ENCODE peak calls at places on chromosomes 16 and 17, in five cellular contexts. One of them, this sample, is unnamed.

GRCh38 chr16:47574091-47575054 is 113.2 kb downstream of the PHKB start:
- DNase-seq in HEK293T: no peak
- DNase-seq in HepG2: no peak
- DNase-seq in H1: no peak
- DNase-seq in GM12878: peak
- DNase-seq in this sample: peak

GRCh38 chr16:27103954-27104353 is 37.2 kb downstream of the C16orf82 start:
- DNase-seq in HEK293T: no peak
- DNase-seq in HepG2: no peak
- DNase-seq in H1: no peak
- DNase-seq in GM12878: no peak
- DNase-seq in this sample: no peak

GRCh38 chr16:57092786-57093301 is 461 bp downstream of the CPNE2 start:
- DNase-seq in HEK293T: peak
- DNase-seq in HepG2: no peak
- DNase-seq in H1: peak
- DNase-seq in GM12878: no peak
- DNase-seq in this sample: no peak

GRCh38 chr16:31108035-31108793 is at the start of gene BCKDK:
- DNase-seq in HEK293T: peak
- DNase-seq in HepG2: peak
- DNase-seq in H1: peak
- DNase-seq in GM12878: peak
- DNase-seq in this sample: peak

GRCh38 chr16:74747716-74748041 is 26.9 kb downstream of the FA2H start:
- DNase-seq in HEK293T: no peak
- DNase-seq in HepG2: no peak
- DNase-seq in H1: no peak
- DNase-seq in GM12878: no peak
- DNase-seq in this sample: no peak

GRCh38 chr16:89038221-89038721 is 55.4 kb upstream of the ACSF3 start:
- DNase-seq in HEK293T: no peak
- DNase-seq in HepG2: no peak
- DNase-seq in H1: no peak
- DNase-seq in GM12878: no peak
- DNase-seq in this sample: no peak

GRCh38 chr17:78667091-78667490 is 89.9 kb upstream of the DNAH17 start:
- DNase-seq in HEK293T: no peak
- DNase-seq in HepG2: no peak
- DNase-seq in H1: no peak
- DNase-seq in GM12878: no peak
- DNase-seq in this sample: no peak

GRCh38 chr17:58364270-58364942 is 12.4 kb upstream of the SUPT4H1 start:
- DNase-seq in HEK293T: no peak
- DNase-seq in HepG2: peak
- DNase-seq in H1: no peak
- DNase-seq in GM12878: no peak
- DNase-seq in this sample: no peak

DNA sequence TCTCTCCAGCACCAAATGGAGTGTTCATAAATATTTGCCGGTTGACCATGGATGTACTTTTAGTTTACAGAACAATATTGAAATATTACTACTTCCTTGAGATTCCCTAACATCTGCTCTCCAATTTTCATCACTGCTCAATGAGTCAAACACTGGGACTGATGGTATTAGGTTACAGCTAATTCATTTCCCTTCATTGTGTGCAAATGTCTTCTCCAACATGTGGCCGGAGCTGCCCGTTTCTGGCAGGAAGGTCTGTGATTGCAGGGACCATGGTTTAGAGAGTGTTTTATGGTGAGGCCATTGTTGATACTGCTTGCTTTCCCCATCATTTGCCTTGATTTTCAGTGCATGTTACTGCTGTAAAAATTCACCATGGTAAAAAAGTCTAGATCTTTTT is 209.3 kb downstream of the HS3ST3B1 start:
- DNase-seq in HEK293T: no peak
- DNase-seq in HepG2: no peak
- DNase-seq in H1: no peak
- DNase-seq in GM12878: no peak
- DNase-seq in this sample: no peak
- TF ChIP-seq SUZ12 in HEK293T: no peak
- TF ChIP-seq SUZ12 in HepG2: no peak
- TF ChIP-seq SUZ12 in H1: no peak
- TF ChIP-seq SUZ12 in GM12878: no peak
- TF ChIP-seq SUZ12 in this sample: no peak

GRCh38 chr17:50113624-50114320 is 16.2 kb downstream of the SAMD14 start:
- DNase-seq in HEK293T: no peak
- DNase-seq in HepG2: no peak
- DNase-seq in H1: no peak
- DNase-seq in GM12878: no peak
- DNase-seq in this sample: no peak

GRCh38 chr17:50112694-50113093 is 17.3 kb downstream of the SAMD14 start:
- DNase-seq in HEK293T: no peak
- DNase-seq in HepG2: no peak
- DNase-seq in H1: no peak
- DNase-seq in GM12878: no peak
- DNase-seq in this sample: no peak

GRCh38 chr17:50114401-50114800 is 15.6 kb downstream of the SAMD14 start:
- DNase-seq in HEK293T: no peak
- DNase-seq in HepG2: no peak
- DNase-seq in H1: no peak
- DNase-seq in GM12878: no peak
- DNase-seq in this sample: no peak

GRCh38 chr17:50115744-50116143 is 14.2 kb downstream of the SAMD14 start:
- DNase-seq in HEK293T: no peak
- DNase-seq in HepG2: no peak
- DNase-seq in H1: no peak
- DNase-seq in GM12878: no peak
- DNase-seq in this sample: no peak

DNA sequence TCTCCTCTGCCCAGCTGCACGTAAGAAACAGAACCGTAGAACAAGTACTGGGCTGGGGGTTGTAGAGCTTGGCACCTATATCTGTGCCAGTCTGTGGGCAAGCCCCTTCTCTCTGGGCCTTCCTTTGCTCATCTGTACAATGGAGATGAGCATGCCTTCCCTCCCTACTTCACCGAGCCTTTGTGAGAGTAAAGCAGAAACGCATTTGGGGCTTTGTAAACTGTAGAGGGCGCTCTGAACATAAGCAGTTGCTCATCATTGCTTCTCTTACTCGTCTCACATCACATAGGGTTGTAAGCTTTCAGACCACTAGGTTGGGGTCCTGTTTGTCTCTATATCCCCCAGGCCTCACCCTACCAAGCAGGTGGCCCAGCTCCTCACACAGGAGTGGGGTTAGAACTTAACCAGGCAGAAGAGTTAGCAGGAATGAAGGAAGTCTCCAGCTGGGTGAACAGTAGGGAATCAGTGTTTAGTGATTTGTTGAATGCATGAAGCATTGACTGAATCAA is 15.1 kb downstream of the SAMD14 start:
- DNase-seq in HEK293T: peak
- DNase-seq in HepG2: peak
- DNase-seq in H1: peak
- DNase-seq in GM12878: no peak
- DNase-seq in this sample: no peak
- TF ChIP-seq SUZ12 in HEK293T: no peak
- TF ChIP-seq SUZ12 in HepG2: no peak
- TF ChIP-seq SUZ12 in H1: no peak
- TF ChIP-seq SUZ12 in GM12878: no peak
- TF ChIP-seq SUZ12 in this sample: no peak

GRCh38 chr16:49346459-49346858 is 27.1 kb upstream of the C16orf78 start:
- DNase-seq in HEK293T: no peak
- DNase-seq in HepG2: no peak
- DNase-seq in H1: no peak
- DNase-seq in GM12878: no peak
- DNase-seq in this sample: no peak

GRCh38 chr16:49347476-49347875 is 26.1 kb upstream of the C16orf78 start:
- DNase-seq in HEK293T: no peak
- DNase-seq in HepG2: no peak
- DNase-seq in H1: no peak
- DNase-seq in GM12878: no peak
- DNase-seq in this sample: no peak

GRCh38 chr16:49350265-49351103 is 23.1 kb upstream of the C16orf78 start:
- DNase-seq in HEK293T: peak
- DNase-seq in HepG2: peak
- DNase-seq in H1: peak
- DNase-seq in GM12878: no peak
- DNase-seq in this sample: peak

GRCh38 chr16:49349446-49350168 is 24.0 kb upstream of the C16orf78 start:
- DNase-seq in HEK293T: no peak
- DNase-seq in HepG2: no peak
- DNase-seq in H1: no peak
- DNase-seq in GM12878: no peak
- DNase-seq in this sample: no peak

DNA sequence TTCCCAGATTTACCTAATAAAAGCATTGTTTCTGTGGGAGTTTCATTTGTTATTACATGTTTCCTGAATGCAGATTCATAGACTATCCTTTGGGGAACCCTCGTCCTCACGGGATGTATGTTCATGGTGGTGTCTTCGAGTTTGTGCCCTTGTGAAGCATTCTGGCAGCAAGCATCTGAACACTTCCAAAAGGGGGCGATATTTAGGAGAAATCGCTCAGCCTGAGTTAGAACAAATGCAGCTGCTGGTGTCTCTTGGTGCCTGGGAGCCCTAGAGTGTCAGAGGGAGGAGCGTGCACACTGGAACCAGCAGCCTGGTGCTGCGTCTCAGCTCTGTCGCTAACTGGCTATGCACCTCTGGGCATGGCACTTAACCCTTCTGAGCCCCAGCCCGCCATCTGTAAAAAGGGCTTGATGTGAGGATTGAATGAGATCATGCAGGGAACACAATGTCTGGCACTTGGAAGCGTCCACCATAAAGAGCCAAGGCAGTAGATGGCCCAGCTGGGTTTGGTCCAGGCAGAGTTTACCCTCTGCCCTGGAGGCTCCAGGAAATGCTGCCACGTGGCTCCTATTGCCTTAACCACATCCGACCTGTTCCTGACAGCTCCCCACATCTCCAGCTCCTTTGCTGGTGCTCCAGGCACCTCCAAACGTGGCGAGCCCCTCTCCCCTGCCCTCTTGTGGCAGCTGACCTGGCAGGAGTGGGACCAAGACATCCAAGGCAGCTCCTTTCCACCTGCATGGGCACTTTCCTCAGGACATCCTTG is 25.0 kb upstream of the C16orf78 start:
- DNase-seq in HEK293T: no peak
- DNase-seq in HepG2: no peak
- DNase-seq in H1: no peak
- DNase-seq in GM12878: no peak
- DNase-seq in this sample: no peak
- TF ChIP-seq SUZ12 in HEK293T: no peak
- TF ChIP-seq SUZ12 in HepG2: no peak
- TF ChIP-seq SUZ12 in H1: no peak
- TF ChIP-seq SUZ12 in GM12878: no peak
- TF ChIP-seq SUZ12 in this sample: no peak

DNA sequence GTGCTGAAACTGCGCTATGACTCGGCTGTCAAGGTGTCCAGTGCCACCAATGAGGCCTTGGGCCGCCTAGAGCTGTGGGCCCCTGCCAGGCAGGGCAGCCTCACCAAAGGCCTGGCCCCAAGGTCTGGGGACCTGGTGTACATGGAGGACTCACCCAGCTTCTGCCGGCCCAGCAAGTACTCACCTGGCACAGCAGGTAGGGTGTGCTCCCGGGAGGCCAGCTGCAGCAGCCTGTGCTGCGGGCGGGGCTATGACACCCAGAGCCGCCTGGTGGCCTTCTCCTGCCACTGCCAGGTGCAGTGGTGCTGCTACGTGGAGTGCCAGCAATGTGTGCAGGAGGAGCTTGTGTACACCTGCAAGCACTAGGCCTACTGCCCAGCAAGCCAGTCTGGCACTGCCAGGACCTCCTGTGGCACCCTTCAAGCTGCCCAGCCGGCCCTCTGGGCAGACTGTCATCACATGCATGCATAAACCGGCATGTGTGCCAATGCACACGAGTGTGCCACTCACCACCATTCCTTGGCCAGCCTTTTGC is 25.0 kb downstream of the WNT9B start:
- DNase-seq in HEK293T: peak
- DNase-seq in HepG2: peak
- DNase-seq in H1: peak
- DNase-seq in GM12878: no peak
- DNase-seq in this sample: no peak
- TF ChIP-seq SUZ12 in HEK293T: no peak
- TF ChIP-seq SUZ12 in HepG2: no peak
- TF ChIP-seq SUZ12 in H1: no peak
- TF ChIP-seq SUZ12 in GM12878: no peak
- TF ChIP-seq SUZ12 in this sample: no peak

DNA sequence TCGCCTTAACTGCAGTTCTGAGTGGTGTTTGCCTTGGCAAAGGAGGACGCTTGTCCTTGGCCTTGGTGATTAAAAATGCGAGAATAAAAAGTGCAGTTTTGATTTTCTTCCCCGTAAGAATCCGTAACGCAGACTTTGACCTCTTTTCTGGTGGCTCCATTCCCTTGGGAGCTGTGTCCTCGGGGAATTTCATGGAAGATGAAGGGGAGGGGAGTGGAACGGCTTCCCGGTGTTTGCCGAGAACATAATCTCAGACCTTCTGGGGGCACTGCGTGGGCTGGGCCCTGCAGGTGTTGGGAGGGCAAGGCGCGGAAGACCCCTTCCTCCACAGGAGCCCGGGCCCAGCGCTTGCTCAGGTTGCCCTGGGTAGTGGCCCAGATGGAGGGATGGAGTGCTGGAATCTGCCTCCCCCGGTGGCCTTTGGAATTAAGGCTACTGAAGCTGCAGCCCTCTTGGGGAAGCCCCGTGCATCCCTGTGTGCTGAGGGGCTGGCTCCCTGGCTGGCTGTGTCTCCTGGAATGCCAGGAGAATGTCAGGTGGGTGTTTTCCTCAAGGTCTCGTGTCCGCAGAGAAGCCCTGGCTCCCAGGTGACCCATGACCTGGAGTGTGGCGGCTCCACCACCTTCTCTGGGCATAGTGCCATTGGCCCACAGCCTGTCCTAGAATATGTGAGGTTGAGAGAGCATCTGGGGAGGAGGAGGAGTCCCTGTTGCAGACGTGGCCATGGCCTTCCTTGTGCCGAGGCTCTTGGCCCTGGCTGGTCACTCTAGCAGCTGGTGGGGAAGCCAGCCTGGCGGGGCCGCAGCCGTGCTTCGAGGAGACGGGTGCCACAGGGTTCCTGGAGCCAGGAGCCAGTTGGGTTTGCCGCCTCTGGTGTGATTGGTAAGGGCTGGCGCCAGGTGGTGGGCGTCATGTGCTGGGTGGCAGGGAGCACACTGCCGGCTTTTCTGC is 3.1 kb downstream of the BAIAP2 start:
- DNase-seq in HEK293T: no peak
- DNase-seq in HepG2: no peak
- DNase-seq in H1: no peak
- DNase-seq in GM12878: no peak
- DNase-seq in this sample: no peak
- TF ChIP-seq SUZ12 in HEK293T: no peak
- TF ChIP-seq SUZ12 in HepG2: no peak
- TF ChIP-seq SUZ12 in H1: no peak
- TF ChIP-seq SUZ12 in GM12878: no peak
- TF ChIP-seq SUZ12 in this sample: no peak

GRCh38 chr17:14775761-14776492 is 475.0 kb downstream of the HS3ST3B1 start:
- DNase-seq in HEK293T: no peak
- DNase-seq in HepG2: no peak
- DNase-seq in H1: no peak
- DNase-seq in GM12878: no peak
- DNase-seq in this sample: no peak
- TF ChIP-seq SUZ12 in HEK293T: no peak
- TF ChIP-seq SUZ12 in HepG2: no peak
- TF ChIP-seq SUZ12 in H1: no peak
- TF ChIP-seq SUZ12 in GM12878: no peak
- TF ChIP-seq SUZ12 in this sample: no peak

This sample was measured in NT2/D1.